ENCODE peak calls at places on chromosomes 12 and 14, in six cellular contexts. B is fibroblast of lung, Y is mammary epithelial cell, A is small intestine, U is prostate gland, N is body of pancreas. X is an unnamed sample.

GRCh38 chr14:103123634-103124500 is 606 bp downstream of the TNFAIP2 start:
- DNase-seq in B (no peak), Y (no peak), A (no peak), U (no peak), N (no peak), X (no peak)

GRCh38 chr12:117967043-117967442 is 1.7 kb downstream of the KSR2 start:
- DNase-seq in B (no peak), Y (no peak), A (no peak), U (no peak), N (no peak), X (no peak)

GRCh38 chr14:95475540-95476240 is 40.8 kb downstream of the SYNE3 start:
- DNase-seq in B (no peak), Y (no peak), A (no peak), U (no peak), N (no peak), X (no peak)

GRCh38 chr12:130706885-130707570 is 9.1 kb downstream of the RIMBP2 start:
- DNase-seq in B (no peak), Y (no peak), A (no peak), U (no peak), N (no peak), X (no peak)

GRCh38 chr12:71046215-71046614 is 111.6 kb downstream of the TSPAN8 start:
- DNase-seq in B (peak), Y (peak), A (no peak), U (no peak), N (no peak), X (no peak)

GRCh38 chr14:70033561-70033960 is 154.3 kb downstream of the SMOC1 start:
- DNase-seq in B (no peak), Y (no peak), A (no peak), U (no peak), N (no peak), X (no peak)

GRCh38 chr12:92332552-92332951 is 186.9 kb upstream of the BTG1 start:
- DNase-seq in B (no peak), Y (no peak), A (no peak), U (no peak), N (no peak), X (no peak)

GRCh38 chr12:33994857-33995808 is 27.2 kb upstream of the ALG10 start:
- DNase-seq in B (no peak), Y (peak), A (peak), U (no peak), N (no peak), X (no peak)

GRCh38 chr12:76274699-76275098 is 73.5 kb downstream of the BBS10 start:
- DNase-seq in B (no peak), Y (peak), A (no peak), U (no peak), N (no peak), X (no peak)

GRCh38 chr14:42214981-42215491 is 608.4 kb downstream of the LRFN5 start:
- DNase-seq in B (peak), Y (peak), A (no peak), U (no peak), N (no peak), X (no peak)

GRCh38 chr14:100666403-100666802 is 60.3 kb upstream of the DLK1 start:
- DNase-seq in B (no peak), Y (no peak), A (no peak), U (no peak), N (no peak), X (no peak)

GRCh38 chr12:101781834-101782543 is 42.7 kb upstream of the SYCP3 start:
- DNase-seq in B (peak), Y (no peak), A (no peak), U (no peak), N (no peak), X (no peak)

GRCh38 chr12:112473056-112473455 is 54.3 kb downstream of the PTPN11 start:
- DNase-seq in B (no peak), Y (no peak), A (no peak), U (no peak), N (no peak), X (no peak)

GRCh38 chr12:58583956-58584355 is 336.3 kb downstream of the LRIG3 start:
- DNase-seq in B (no peak), Y (no peak), A (no peak), U (no peak), N (no peak), X (no peak)

GRCh38 chr14:103315368-103315911 is 18.6 kb upstream of the EIF5 start:
- DNase-seq in B (peak), Y (peak), A (no peak), U (peak), N (no peak), X (no peak)

GRCh38 chr14:102182901-102183619 is 43.4 kb downstream of the WDR20 start:
- DNase-seq in B (peak), Y (no peak), A (no peak), U (no peak), N (no peak), X (no peak)

GRCh38 chr12:103093499-103094106 is 136.1 kb downstream of the ASCL1 start:
- DNase-seq in B (no peak), Y (no peak), A (peak), U (no peak), N (no peak), X (no peak)

GRCh38 chr14:21278632-21279031 is 1.3 kb upstream of the RPGRIP1 start:
- DNase-seq in B (no peak), Y (no peak), A (no peak), U (no peak), N (no peak), X (no peak)

GRCh38 chr14:52694761-52695480 is 437 bp downstream of the ERO1A start:
- DNase-seq in B (peak), Y (peak), A (peak), U (peak), N (peak), X (no peak)

GRCh38 chr12:26514364-26514763 is 318.6 kb downstream of the ITPR2 start:
- DNase-seq in B (peak), Y (no peak), A (no peak), U (no peak), N (no peak), X (no peak)

GRCh38 chr12:130031571-130032189 is 127.9 kb upstream of the TMEM132D start:
- DNase-seq in B (no peak), Y (no peak), A (peak), U (no peak), N (peak), X (peak)

GRCh38 chr12:5395443-5396401 is 36.2 kb upstream of the NTF3 start:
- DNase-seq in B (no peak), Y (peak), A (peak), U (no peak), N (no peak), X (no peak)

DNA sequence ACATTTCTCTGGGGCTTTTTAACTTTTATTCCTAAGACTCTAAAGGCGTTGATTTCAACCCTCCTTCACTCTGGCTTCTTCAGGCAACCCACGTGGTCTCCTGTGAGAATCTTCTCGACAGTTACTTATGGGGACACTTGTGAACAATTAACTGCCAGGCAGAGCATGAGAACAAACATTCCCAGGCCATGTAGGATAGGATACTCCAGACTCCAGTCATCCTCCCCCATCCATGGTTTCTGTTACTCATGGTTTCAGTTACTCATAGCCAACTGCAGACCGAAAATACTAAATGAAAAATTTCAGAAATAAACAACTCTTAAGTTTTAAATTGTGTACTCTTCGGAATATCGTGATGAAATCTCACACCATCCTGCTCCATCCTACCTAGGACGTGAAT is 19.5 kb downstream of the GPR68 start:
- DNase-seq in B (no peak), Y (peak), A (no peak), U (no peak), N (no peak), X (no peak)
- H3K27ac ChIP-seq in B (no peak), Y (no peak), A (no peak), U (no peak), N (no peak), X (no peak)

GRCh38 chr14:54000341-54000811 is 43.8 kb upstream of the BMP4 start:
- DNase-seq in B (no peak), Y (peak), A (no peak), U (no peak), N (no peak), X (no peak)
- H3K27ac ChIP-seq in B (no peak), Y (no peak), A (no peak), U (no peak), N (no peak), X (no peak)

GRCh38 chr14:50679674-50680073 is 11.6 kb upstream of the SAV1 start:
- DNase-seq in B (no peak), Y (no peak), A (no peak), U (no peak), N (no peak), X (no peak)

GRCh38 chr14:50677527-50678063 is 9.5 kb upstream of the SAV1 start:
- DNase-seq in B (peak), Y (peak), A (no peak), U (peak), N (no peak), X (no peak)

GRCh38 chr14:50676814-50677516 is 8.9 kb upstream of the SAV1 start:
- DNase-seq in B (no peak), Y (no peak), A (no peak), U (no peak), N (no peak), X (no peak)

GRCh38 chr14:50678163-50678562 is 10.1 kb upstream of the SAV1 start:
- DNase-seq in B (no peak), Y (no peak), A (no peak), U (no peak), N (no peak), X (no peak)

GRCh38 chr14:50675597-50675996 is 7.5 kb upstream of the SAV1 start:
- DNase-seq in B (no peak), Y (no peak), A (no peak), U (no peak), N (no peak), X (no peak)
- H3K27ac ChIP-seq in B (peak), Y (peak), A (no peak), U (no peak), N (no peak), X (no peak)

DNA sequence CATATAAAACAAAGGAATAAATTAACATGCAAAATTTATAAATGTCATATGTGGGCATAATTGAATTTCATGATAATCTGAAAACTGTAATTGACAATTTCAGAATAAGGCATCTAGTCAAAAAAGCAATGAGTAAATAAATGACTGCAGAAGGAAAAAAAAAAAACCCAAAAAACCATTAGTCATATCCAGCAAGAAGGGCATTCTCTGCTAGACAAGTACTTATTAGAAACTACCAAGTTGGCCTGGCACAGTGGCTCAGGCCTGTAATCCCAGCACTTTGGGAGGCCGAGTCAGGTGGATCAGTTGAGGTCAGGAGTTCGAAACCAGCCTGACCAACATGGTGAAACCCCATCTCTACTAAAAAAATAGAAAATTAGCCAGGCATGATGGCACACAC is 17.5 kb downstream of the ZCRB1 start:
- DNase-seq in B (no peak), Y (no peak), A (no peak), U (no peak), N (no peak), X (no peak)
- H3K27ac ChIP-seq in B (no peak), Y (no peak), A (no peak), U (no peak), N (no peak), X (no peak)

DNA sequence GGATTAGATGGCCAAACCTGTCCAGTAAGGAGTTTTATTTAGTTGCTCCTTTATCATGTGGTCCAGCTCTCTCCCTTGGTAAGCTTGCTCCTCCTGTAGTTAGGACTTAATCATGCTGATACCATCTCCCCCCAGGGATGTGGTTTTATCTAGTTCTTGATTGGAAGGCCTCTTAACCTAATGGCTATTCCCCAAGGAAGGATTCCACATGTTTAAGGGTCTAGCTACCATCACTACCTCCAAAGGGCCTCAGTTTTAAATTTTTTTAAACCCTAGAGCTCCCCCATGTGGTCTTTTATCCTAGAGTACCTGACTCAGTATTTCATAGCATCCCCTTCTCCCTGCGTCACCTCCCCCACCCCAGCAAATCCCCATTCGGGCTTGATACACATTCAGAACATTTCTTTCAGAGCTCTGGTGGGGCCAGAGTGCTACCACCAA is 22.5 kb downstream of the MAP3K12 start:
- DNase-seq in B (no peak), Y (no peak), A (no peak), U (no peak), N (no peak), X (no peak)
- H3K27ac ChIP-seq in B (no peak), Y (no peak), A (no peak), U (no peak), N (no peak), X (no peak)

DNA sequence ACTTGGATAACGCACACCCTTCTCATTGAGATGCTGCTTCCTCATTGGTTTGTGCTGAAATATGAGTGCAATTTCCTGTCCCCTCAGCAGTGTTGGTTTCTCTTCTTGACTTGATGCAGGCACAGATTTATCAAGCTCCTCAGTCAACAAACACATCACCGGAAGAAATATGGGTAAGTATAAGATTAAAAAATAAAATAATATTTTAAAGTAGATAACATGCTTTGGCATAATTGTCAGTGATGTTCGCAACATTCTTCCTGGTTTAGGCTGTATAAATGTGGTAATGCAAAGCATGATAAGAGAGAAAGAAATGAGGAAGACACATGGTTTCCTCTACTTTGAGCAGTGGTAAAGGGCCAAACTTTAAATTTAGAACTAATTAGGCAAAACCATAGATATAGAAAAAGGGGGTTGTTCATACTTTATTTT is at the start of gene GPR65:
- DNase-seq in B (no peak), Y (no peak), A (peak), U (no peak), N (no peak), X (no peak)
- H3K27ac ChIP-seq in B (no peak), Y (no peak), A (peak), U (no peak), N (no peak), X (no peak)

DNA sequence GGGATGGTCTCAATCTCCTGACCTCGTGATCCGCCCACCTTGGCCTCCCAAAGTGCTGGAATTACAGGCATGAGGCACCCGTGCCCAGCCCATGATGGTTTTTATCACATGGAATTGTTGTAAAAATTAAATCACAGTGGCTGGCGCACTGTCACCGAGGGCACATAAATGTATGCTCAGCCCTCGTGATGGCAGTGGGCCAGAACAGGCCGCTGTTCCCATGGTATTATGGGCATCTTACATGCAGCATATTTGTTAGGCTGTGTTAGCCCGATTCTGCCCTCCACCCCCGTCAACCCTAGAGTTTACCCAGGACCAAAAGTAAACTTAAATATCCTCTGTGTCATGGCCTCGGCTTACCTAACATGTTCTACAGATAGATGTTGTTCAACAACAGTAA is 48.6 kb downstream of the GPR68 start:
- DNase-seq in B (no peak), Y (no peak), A (no peak), U (no peak), N (no peak), X (no peak)
- H3K27ac ChIP-seq in B (no peak), Y (no peak), A (no peak), U (no peak), N (no peak), X (no peak)

X was measured in substantia nigra.